ENCODE peak calls at places on chromosome 18, in eight cellular contexts. C is CD4-positive, alpha-beta T cell; F is PC-3; B is vagina; N is mammary epithelial cell; T is left lung; X is psoas muscle; W is RWPE1. I is an unnamed sample.

GRCh38 chr18:13629841-13630747 is 96.3 kb downstream of the FAM210A start:
- DNase-seq in X (no peak), W (peak), C (peak), T (no peak), F (peak), N (peak), B (no peak), I (peak)

GRCh38 chr18:3604626-3605408 is 154.8 kb downstream of the TGIF1 start:
- DNase-seq in F (peak), X (no peak), W (no peak), B (no peak), C (no peak), T (no peak), N (peak), I (no peak)

GRCh38 chr18:26226229-26227050 is at the start of gene TAF4B:
- DNase-seq in T (peak), C (peak), F (peak), W (peak), X (peak), B (no peak), N (peak), I (peak)

GRCh38 chr18:71209944-71210343 is 921.1 kb downstream of the SOCS6 start:
- DNase-seq in F (peak), W (no peak), T (no peak), B (no peak), N (no peak), X (no peak), C (no peak), I (no peak)

GRCh38 chr18:74609535-74609934 is 11.9 kb downstream of the ZNF407 start:
- DNase-seq in W (no peak), N (peak), X (no peak), F (peak), B (no peak), T (no peak), C (no peak), I (no peak)

GRCh38 chr18:57837917-57838548 is 34.9 kb upstream of the ATP8B1 start:
- DNase-seq in F (no peak), X (no peak), C (no peak), T (no peak), N (peak), B (no peak), W (no peak), I (no peak)

GRCh38 chr18:15165048-15165447 is 417.1 kb downstream of the ANKRD30B start:
- DNase-seq in N (no peak), C (no peak), X (no peak), W (no peak), T (no peak), F (peak), B (peak), I (no peak)

GRCh38 chr18:1047406-1047805 is 142.7 kb downstream of the ADCYAP1 start:
- DNase-seq in T (no peak), C (no peak), X (no peak), F (no peak), N (no peak), W (no peak), B (no peak), I (no peak)

GRCh38 chr18:57716550-57716949 is 86.6 kb downstream of the ATP8B1 start:
- DNase-seq in X (no peak), N (no peak), B (no peak), F (no peak), T (no peak), C (no peak), W (no peak), I (no peak)

GRCh38 chr18:45688834-45689233 is 35.1 kb upstream of the SLC14A1 start:
- DNase-seq in X (no peak), B (no peak), W (no peak), C (peak), F (no peak), N (no peak), T (no peak), I (no peak)

GRCh38 chr18:75478996-75479870 is 51.7 kb upstream of the SMIM21 start:
- DNase-seq in F (peak), X (no peak), C (no peak), W (peak), T (no peak), B (no peak), N (peak), I (no peak)

GRCh38 chr18:46696268-46696667 is 39.2 kb upstream of the LOXHD1 start:
- DNase-seq in N (no peak), F (no peak), C (no peak), T (no peak), X (peak), W (no peak), B (no peak), I (no peak)

GRCh38 chr18:34647251-34647650 is 62.8 kb upstream of the DTNA start:
- DNase-seq in C (no peak), T (no peak), W (no peak), X (no peak), N (no peak), F (no peak), B (no peak), I (no peak)

GRCh38 chr18:8359076-8359475 is 250.2 kb upstream of the RAB12 start:
- DNase-seq in W (no peak), T (no peak), N (no peak), X (no peak), C (no peak), F (no peak), B (no peak), I (no peak)

GRCh38 chr18:532632-533031 is 32.1 kb upstream of the COLEC12 start:
- DNase-seq in T (no peak), N (no peak), C (no peak), F (no peak), W (no peak), X (no peak), B (no peak), I (no peak)

GRCh38 chr18:46431522-46432171 is 225.4 kb downstream of the LOXHD1 start:
- DNase-seq in W (no peak), F (no peak), C (no peak), X (no peak), T (no peak), B (no peak), N (no peak), I (no peak)

GRCh38 chr18:51390695-51391094 is 193.2 kb upstream of the MEX3C start:
- DNase-seq in F (no peak), T (no peak), B (no peak), X (no peak), W (no peak), N (peak), C (no peak), I (no peak)

GRCh38 chr18:12742453-12742852 is 39.6 kb downstream of the PSMG2 start:
- DNase-seq in N (peak), X (no peak), C (no peak), B (no peak), W (peak), F (peak), T (no peak), I (no peak)

GRCh38 chr18:61546598-61546997 is 213.4 kb downstream of the CDH20 start:
- DNase-seq in T (no peak), W (peak), X (no peak), B (no peak), C (no peak), N (peak), F (peak), I (no peak)

GRCh38 chr18:58051765-58052460 is 7.9 kb downstream of the NEDD4L start:
- DNase-seq in C (no peak), X (no peak), F (peak), N (peak), T (no peak), B (no peak), W (peak), I (no peak)

GRCh38 chr18:12056034-12056883 is 37.4 kb upstream of the ANKRD62 start:
- DNase-seq in N (no peak), X (no peak), B (no peak), W (no peak), C (no peak), T (no peak), F (no peak), I (no peak)

GRCh38 chr18:48950536-48951447 is at the start of gene SMAD7:
- DNase-seq in B (no peak), C (no peak), X (peak), N (no peak), W (no peak), F (no peak), T (no peak), I (no peak)

GRCh38 chr18:3660719-3661118 is 210.7 kb downstream of the TGIF1 start:
- DNase-seq in W (no peak), C (no peak), X (no peak), F (no peak), N (no peak), T (no peak), B (no peak), I (no peak)

GRCh38 chr18:68803371-68803770 is 5.5 kb downstream of the CCDC102B start:
- DNase-seq in W (no peak), N (no peak), C (no peak), T (peak), F (no peak), B (no peak), X (peak), I (no peak)

GRCh38 chr18:48826806-48827205 is 124.0 kb downstream of the SMAD7 start:
- DNase-seq in C (no peak), T (peak), F (no peak), N (no peak), W (no peak), X (no peak), B (peak), I (no peak)

GRCh38 chr18:56992777-56993176 is 154.1 kb upstream of the BOD1L2 start:
- DNase-seq in F (peak), X (no peak), N (peak), W (no peak), B (no peak), C (no peak), T (no peak), I (no peak)

GRCh38 chr18:23412351-23412964 is 40.6 kb upstream of the RIOK3 start:
- DNase-seq in C (no peak), T (no peak), B (no peak), X (no peak), F (no peak), N (no peak), W (no peak), I (no peak)
- TF ChIP-seq CTCF in C (no peak), T (no peak), B (no peak), X (no peak), F (no peak), N (no peak), W (no peak), I (no peak)

GRCh38 chr18:10032331-10032979 is 118.6 kb downstream of the VAPA start:
- DNase-seq in N (no peak), X (no peak), T (no peak), W (no peak), B (no peak), C (no peak), F (no peak), I (peak)
- TF ChIP-seq CTCF in N (no peak), X (peak), T (peak), W (no peak), B (no peak), C (no peak), F (peak), I (no peak)

DNA sequence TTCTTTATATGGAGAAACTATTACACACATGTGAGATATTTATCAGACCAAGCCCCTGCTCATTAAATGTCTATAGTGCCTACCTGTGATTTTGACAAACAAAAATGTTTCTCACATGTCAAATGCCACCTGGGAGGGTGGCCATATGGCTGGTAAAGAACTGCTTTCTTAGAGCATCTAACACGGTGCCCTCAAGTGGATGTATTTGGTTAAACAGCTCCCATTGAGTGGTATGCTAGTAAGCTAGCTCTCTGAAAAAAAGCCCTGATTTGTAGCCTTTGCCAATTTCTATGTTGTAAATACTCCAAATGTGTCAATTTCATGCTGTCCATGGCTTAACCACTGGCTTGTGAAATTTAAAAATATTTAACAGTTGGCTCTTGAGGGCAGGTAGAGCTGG is 94.6 kb downstream of the PMAIP1 start:
- DNase-seq in T (no peak), F (peak), N (no peak), B (no peak), X (no peak), C (no peak), W (no peak), I (no peak)
- TF ChIP-seq CTCF in T (no peak), F (peak), N (peak), B (no peak), X (no peak), C (no peak), W (no peak), I (no peak)

GRCh38 chr18:64275593-64276309 is 126.9 kb upstream of the LINC00305 start:
- DNase-seq in C (no peak), X (no peak), F (no peak), T (no peak), W (no peak), B (no peak), N (no peak), I (no peak)

GRCh38 chr18:64271264-64271663 is 122.4 kb upstream of the LINC00305 start:
- DNase-seq in B (no peak), X (no peak), F (no peak), N (no peak), W (no peak), C (no peak), T (no peak), I (no peak)

GRCh38 chr18:64273724-64274123 is 124.8 kb upstream of the LINC00305 start:
- DNase-seq in B (no peak), F (no peak), X (no peak), N (no peak), W (no peak), T (no peak), C (no peak), I (no peak)

GRCh38 chr18:64271975-64272659 is 123.2 kb upstream of the LINC00305 start:
- DNase-seq in B (no peak), T (no peak), X (no peak), C (no peak), N (no peak), F (no peak), W (no peak), I (no peak)

DNA sequence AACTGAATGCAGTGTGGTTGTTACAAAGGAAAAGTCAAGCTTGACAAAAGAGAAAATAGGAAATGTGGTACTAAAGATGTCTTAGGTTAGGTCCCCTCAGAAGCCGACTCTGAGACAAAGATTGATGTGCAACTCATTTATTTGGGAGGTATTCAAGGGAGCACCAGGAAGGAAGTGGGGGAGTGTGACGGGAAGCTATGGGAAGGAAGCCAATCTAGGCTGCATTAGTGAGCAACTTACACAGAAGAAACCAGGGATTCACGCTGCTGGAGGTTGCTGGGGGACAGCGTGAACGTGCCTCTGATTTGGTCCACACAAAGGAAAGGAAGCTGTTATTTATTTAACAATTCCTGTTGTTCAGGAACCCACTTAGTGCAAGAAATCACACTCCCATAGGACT is 127.8 kb upstream of the LINC00305 start:
- DNase-seq in T (no peak), X (no peak), N (no peak), C (no peak), B (no peak), W (no peak), F (no peak), I (peak)
- TF ChIP-seq CTCF in T (no peak), X (no peak), N (no peak), C (no peak), B (no peak), W (no peak), F (no peak), I (no peak)

DNA sequence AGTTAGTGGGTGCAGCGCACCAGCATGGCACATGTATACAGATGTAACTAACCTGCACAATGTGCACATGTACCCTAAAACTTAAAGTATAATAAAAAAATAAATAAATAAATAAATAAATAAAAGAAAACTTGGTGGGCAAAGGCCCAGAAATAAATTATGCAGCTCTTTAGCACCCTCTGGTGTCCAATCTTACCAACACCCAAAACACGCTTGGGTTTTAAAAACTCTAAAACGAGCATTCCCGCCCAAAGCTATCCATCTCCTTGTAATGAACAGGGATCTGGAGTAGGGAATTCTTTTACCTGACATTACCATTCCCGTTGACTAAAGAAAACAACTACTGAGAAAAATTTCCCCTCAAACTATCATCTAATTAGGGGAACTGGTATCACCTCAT is 2005.9 kb upstream of the CELF4 start:
- DNase-seq in F (peak), C (no peak), X (no peak), N (no peak), W (no peak), B (no peak), T (no peak), I (peak)
- TF ChIP-seq CTCF in F (peak), C (no peak), X (no peak), N (peak), W (no peak), B (no peak), T (peak), I (peak)

DNA sequence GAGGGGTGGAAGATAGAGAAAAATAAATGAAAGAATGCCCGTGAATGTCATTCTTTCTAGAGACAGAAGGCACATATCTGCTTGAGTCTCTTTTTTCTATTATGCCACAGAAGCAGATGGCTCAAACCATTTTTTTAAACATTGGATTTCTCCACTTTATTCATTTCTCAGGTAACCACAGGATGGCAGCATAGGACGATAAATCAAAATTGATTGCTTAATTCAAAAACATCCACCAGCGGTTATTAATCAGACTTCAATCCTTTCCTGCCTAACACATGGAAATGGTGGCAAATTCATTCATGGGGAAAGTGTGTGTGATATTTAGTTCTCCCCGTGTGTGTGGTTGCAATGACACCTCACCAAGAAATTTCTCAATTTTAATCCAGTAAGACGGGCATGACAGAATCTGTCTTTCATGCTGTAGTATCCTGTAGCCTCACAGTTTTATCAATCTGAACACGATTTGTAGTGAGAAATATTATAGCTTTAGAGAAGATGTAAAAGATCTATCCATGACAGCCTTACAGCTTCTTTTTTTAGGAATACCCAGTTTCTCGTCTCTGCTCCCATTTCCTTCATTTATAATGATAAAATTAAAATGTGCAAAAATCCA is 72.2 kb downstream of the DSC3 start:
- DNase-seq in T (no peak), N (peak), C (no peak), B (no peak), X (no peak), F (peak), W (peak), I (peak)
- TF ChIP-seq CTCF in T (no peak), N (peak), C (peak), B (peak), X (peak), F (peak), W (peak), I (peak)

DNA sequence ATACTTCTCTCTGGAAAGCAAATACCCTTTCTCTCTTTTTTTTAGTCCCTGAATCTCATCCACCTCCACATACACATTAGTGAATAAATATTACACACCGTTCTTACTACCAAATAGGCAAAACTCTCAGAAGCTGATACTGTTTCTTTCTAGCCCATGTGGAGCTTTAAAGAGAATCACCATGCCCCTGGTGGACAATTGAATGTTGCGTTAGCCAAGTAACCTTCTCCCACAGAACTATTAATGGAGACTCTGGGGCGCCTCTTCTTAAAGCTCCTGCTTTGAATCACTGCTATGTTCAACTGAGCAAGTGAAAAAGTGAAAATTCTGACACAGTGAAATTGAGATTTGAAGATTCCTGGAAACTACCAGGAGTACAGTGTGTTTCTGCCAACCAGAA is 522.8 kb upstream of the CDH7 start:
- DNase-seq in F (peak), X (no peak), N (no peak), W (no peak), C (no peak), T (no peak), B (no peak), I (no peak)
- TF ChIP-seq CTCF in F (peak), X (no peak), N (no peak), W (no peak), C (no peak), T (no peak), B (no peak), I (no peak)

GRCh38 chr18:36580874-36581750 is 247.7 kb downstream of the TPGS2 start:
- DNase-seq in F (peak), C (no peak), X (no peak), T (no peak), W (peak), N (peak), B (no peak), I (no peak)

GRCh38 chr18:36583155-36583745 is 245.6 kb downstream of the TPGS2 start:
- DNase-seq in X (no peak), F (no peak), N (no peak), W (no peak), C (no peak), T (no peak), B (no peak), I (peak)

GRCh38 chr18:36579311-36579710 is 249.5 kb downstream of the TPGS2 start:
- DNase-seq in B (no peak), F (no peak), W (no peak), X (no peak), C (no peak), T (no peak), N (no peak), I (no peak)

GRCh38 chr18:36578871-36579270 is 249.9 kb downstream of the TPGS2 start:
- DNase-seq in W (no peak), X (no peak), B (no peak), F (no peak), N (no peak), T (no peak), C (no peak), I (no peak)

DNA sequence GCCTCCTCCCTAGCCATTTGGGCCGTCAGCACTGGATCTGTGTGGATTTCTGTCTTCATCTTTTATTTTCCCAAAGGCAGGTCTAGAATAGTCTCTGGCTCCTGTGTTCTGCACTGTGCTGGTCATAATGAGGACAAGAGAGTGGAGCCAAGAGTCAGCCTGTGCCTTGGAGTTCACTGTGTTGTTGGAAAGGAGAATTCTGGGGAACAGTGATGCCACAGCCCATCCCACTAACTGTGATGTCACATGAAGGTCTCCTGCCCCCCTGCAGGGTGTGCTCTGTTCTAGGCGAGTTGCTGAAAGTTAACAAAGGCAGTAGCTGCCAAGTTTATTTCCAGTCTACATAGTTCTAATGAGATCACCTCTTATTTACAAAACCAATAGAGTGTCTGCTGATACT is 248.5 kb downstream of the TPGS2 start:
- DNase-seq in N (peak), C (no peak), X (peak), W (no peak), F (no peak), B (no peak), T (no peak), I (no peak)
- TF ChIP-seq CTCF in N (peak), C (no peak), X (no peak), W (no peak), F (no peak), B (no peak), T (no peak), I (no peak)